ENCODE peak calls at places on chromosomes 13 and 19, in five cellular contexts. One of them, this sample, is unnamed.

GRCh38 chr19:33241530-33242101 is 16.0 kb upstream of the SLC7A10 start:
- DNase-seq in CD8-positive, alpha-beta T cell: no peak
- DNase-seq in psoas muscle: no peak
- DNase-seq in mammary epithelial cell: peak; percentile 46
- DNase-seq in uterus: peak; percentile 28
- DNase-seq in this sample: peak; percentile 73

GRCh38 chr19:56252699-56253422 is 19.7 kb upstream of the EDDM13 start:
- DNase-seq in uterus: peak; percentile 37
- DNase-seq in psoas muscle: peak; percentile 56
- DNase-seq in mammary epithelial cell: peak; percentile 65
- DNase-seq in CD8-positive, alpha-beta T cell: peak; percentile 43
- DNase-seq in this sample: peak; percentile 90

GRCh38 chr13:30978981-30979956 is 46.8 kb downstream of the TEX26 start:
- DNase-seq in uterus: no peak
- DNase-seq in mammary epithelial cell: no peak
- DNase-seq in CD8-positive, alpha-beta T cell: no peak
- DNase-seq in psoas muscle: no peak
- DNase-seq in this sample: peak; percentile 62

GRCh38 chr13:49214917-49215376 is 5.2 kb upstream of the MLNR start:
- DNase-seq in psoas muscle: peak; percentile 21
- DNase-seq in uterus: no peak
- DNase-seq in CD8-positive, alpha-beta T cell: no peak
- DNase-seq in mammary epithelial cell: no peak
- DNase-seq in this sample: no peak

GRCh38 chr19:6800991-6801396 is 28.5 kb downstream of the VAV1 start:
- DNase-seq in psoas muscle: no peak
- DNase-seq in uterus: no peak
- DNase-seq in CD8-positive, alpha-beta T cell: no peak
- DNase-seq in mammary epithelial cell: peak; percentile 81
- DNase-seq in this sample: no peak

GRCh38 chr19:50008532-50008931 is 16.6 kb downstream of the VRK3 start:
- DNase-seq in CD8-positive, alpha-beta T cell: no peak
- DNase-seq in mammary epithelial cell: no peak
- DNase-seq in uterus: no peak
- DNase-seq in psoas muscle: no peak
- DNase-seq in this sample: no peak

GRCh38 chr13:30870049-30870884 is 35.8 kb upstream of the MEDAG start:
- DNase-seq in mammary epithelial cell: peak; percentile 86
- DNase-seq in CD8-positive, alpha-beta T cell: no peak
- DNase-seq in uterus: peak; percentile 84
- DNase-seq in psoas muscle: peak; percentile 91
- DNase-seq in this sample: peak; percentile 90

GRCh38 chr19:12828494-12828893 is 5.9 kb downstream of the RTBDN start:
- DNase-seq in uterus: no peak
- DNase-seq in CD8-positive, alpha-beta T cell: no peak
- DNase-seq in psoas muscle: no peak
- DNase-seq in mammary epithelial cell: no peak
- DNase-seq in this sample: no peak

GRCh38 chr19:6362024-6362344 is 653 bp downstream of the CLPP start:
- DNase-seq in mammary epithelial cell: no peak
- DNase-seq in CD8-positive, alpha-beta T cell: no peak
- DNase-seq in uterus: peak; percentile 42
- DNase-seq in psoas muscle: no peak
- DNase-seq in this sample: no peak

GRCh38 chr13:41848435-41849255 is 112.3 kb downstream of the VWA8 start:
- DNase-seq in psoas muscle: no peak
- DNase-seq in CD8-positive, alpha-beta T cell: no peak
- DNase-seq in uterus: no peak
- DNase-seq in mammary epithelial cell: peak; percentile 9
- DNase-seq in this sample: no peak

GRCh38 chr13:59946924-59947323 is 216.8 kb downstream of the DIAPH3 start:
- DNase-seq in uterus: no peak
- DNase-seq in mammary epithelial cell: no peak
- DNase-seq in CD8-positive, alpha-beta T cell: no peak
- DNase-seq in psoas muscle: no peak
- DNase-seq in this sample: no peak

GRCh38 chr13:101612736-101613135 is 160.3 kb downstream of the ITGBL1 start:
- DNase-seq in psoas muscle: no peak
- DNase-seq in mammary epithelial cell: no peak
- DNase-seq in uterus: no peak
- DNase-seq in CD8-positive, alpha-beta T cell: no peak
- DNase-seq in this sample: no peak

GRCh38 chr19:10321874-10322835 is 6.3 kb upstream of the FDX2 start:
- DNase-seq in psoas muscle: no peak
- DNase-seq in mammary epithelial cell: no peak
- DNase-seq in uterus: no peak
- DNase-seq in CD8-positive, alpha-beta T cell: no peak
- DNase-seq in this sample: no peak
- H3K27ac ChIP-seq in psoas muscle: no peak overlapping the region
- H3K27ac ChIP-seq in mammary epithelial cell: no peak overlapping the region
- H3K27ac ChIP-seq in uterus: no peak overlapping the region
- H3K27ac ChIP-seq in CD8-positive, alpha-beta T cell: no peak overlapping the region
- H3K27ac ChIP-seq in this sample: no peak overlapping the region

GRCh38 chr19:52094526-52094925 is 1.0 kb downstream of the ZNF841 start:
- DNase-seq in psoas muscle: no peak
- DNase-seq in mammary epithelial cell: no peak
- DNase-seq in CD8-positive, alpha-beta T cell: no peak
- DNase-seq in uterus: no peak
- DNase-seq in this sample: no peak
- H3K4me3 ChIP-seq in psoas muscle: peak overlapping the region; percentile 98
- H3K4me3 ChIP-seq in mammary epithelial cell: peak overlapping the region; percentile 77
- H3K4me3 ChIP-seq in CD8-positive, alpha-beta T cell: peak overlapping the region; percentile 99
- H3K4me3 ChIP-seq in uterus: peak overlapping the region; percentile 80
- H3K4me3 ChIP-seq in this sample: peak overlapping the region; percentile 99

GRCh38 chr13:69935043-69935442 is 172.6 kb upstream of the ATXN8OS start:
- DNase-seq in CD8-positive, alpha-beta T cell: no peak
- DNase-seq in uterus: no peak
- DNase-seq in psoas muscle: no peak
- DNase-seq in mammary epithelial cell: peak; percentile 1
- DNase-seq in this sample: no peak
- TF ChIP-seq CTCF in CD8-positive, alpha-beta T cell: no peak
- TF ChIP-seq CTCF in uterus: no peak
- TF ChIP-seq CTCF in psoas muscle: no peak
- TF ChIP-seq CTCF in mammary epithelial cell: peak; percentile 62
- TF ChIP-seq CTCF in this sample: no peak

DNA sequence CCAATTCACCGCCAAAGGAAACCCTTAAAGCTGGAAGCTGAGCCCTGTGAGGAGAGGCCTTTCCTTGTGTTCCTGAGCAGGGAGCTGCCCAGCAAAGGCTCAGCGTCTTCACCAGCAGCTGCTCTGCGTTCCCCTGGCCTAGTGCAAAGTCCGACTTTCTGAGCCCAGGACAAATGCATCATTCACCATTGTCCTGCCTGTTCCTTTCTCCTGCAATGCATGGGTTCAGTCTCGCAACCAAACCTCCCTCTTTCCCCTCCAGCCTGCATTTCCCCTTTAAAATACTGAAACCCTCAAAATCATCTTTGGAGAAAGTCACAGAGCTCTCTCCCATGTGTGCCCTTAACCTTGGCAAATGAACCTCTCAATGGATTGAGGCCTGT is 12.9 kb upstream of the TMEM255B start:
- DNase-seq in psoas muscle: no peak
- DNase-seq in mammary epithelial cell: no peak
- DNase-seq in uterus: no peak
- DNase-seq in CD8-positive, alpha-beta T cell: no peak
- DNase-seq in this sample: peak; percentile 41
- H3K27ac ChIP-seq in psoas muscle: no peak overlapping the region
- H3K27ac ChIP-seq in mammary epithelial cell: no peak overlapping the region
- H3K27ac ChIP-seq in uterus: no peak overlapping the region
- H3K27ac ChIP-seq in CD8-positive, alpha-beta T cell: no peak overlapping the region
- H3K27ac ChIP-seq in this sample: no peak overlapping the region

GRCh38 chr13:109140054-109140776 is 510.8 kb downstream of the MYO16 start:
- DNase-seq in mammary epithelial cell: no peak
- DNase-seq in uterus: no peak
- DNase-seq in psoas muscle: no peak
- DNase-seq in CD8-positive, alpha-beta T cell: no peak
- DNase-seq in this sample: no peak
- H3K4me3 ChIP-seq in mammary epithelial cell: no peak overlapping the region
- H3K4me3 ChIP-seq in uterus: no peak overlapping the region
- H3K4me3 ChIP-seq in psoas muscle: peak overlapping the region; percentile 46
- H3K4me3 ChIP-seq in CD8-positive, alpha-beta T cell: no peak overlapping the region
- H3K4me3 ChIP-seq in this sample: no peak overlapping the region

DNA sequence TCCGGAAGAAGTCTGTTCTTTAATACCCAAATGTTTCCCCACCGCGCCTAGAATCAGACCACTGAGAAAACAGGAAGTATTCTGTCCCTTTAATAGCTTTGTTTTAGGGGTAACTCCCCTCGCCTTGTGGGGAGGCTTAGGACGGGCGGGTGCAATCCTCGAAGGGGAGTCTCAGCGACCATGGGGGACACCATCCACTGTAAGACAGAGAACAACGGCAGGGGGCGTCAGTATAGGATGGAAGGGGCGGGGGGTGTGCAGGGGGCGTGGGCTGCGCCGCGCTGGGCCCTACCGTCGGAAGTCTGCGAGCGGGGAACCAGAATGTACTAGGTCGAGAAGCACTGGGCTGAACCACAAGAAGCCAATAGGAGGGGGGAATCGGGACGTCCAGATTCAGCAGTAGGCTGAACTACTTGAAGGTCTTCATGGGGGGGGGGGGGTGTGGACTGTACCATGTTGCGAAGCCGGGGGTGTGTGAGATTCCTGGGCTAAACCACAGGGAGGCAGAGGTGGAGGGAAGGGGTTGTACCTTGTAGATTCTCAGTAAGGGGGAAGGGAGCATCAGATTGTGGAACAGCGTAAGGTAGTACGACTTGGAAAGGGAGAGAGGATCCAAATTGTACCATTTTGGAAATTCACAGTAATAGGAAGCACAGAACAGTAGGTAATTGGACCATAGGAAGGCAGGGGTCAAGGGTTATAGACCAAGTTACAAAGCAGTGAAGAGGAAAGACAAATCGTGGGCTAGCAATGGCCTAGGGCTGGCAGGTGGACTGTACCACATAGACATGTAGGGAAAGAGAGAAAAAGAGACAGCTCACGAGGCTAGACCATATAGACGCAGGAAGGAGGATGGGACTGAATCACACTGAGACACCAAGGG is 1.0 kb upstream of the DBP start:
- DNase-seq in CD8-positive, alpha-beta T cell: peak; percentile 75
- DNase-seq in uterus: peak; percentile 92
- DNase-seq in psoas muscle: peak; percentile 81
- DNase-seq in mammary epithelial cell: peak; percentile 76
- DNase-seq in this sample: peak; percentile 95
- TF ChIP-seq CTCF in CD8-positive, alpha-beta T cell: no peak
- TF ChIP-seq CTCF in uterus: no peak
- TF ChIP-seq CTCF in psoas muscle: no peak
- TF ChIP-seq CTCF in mammary epithelial cell: no peak
- TF ChIP-seq CTCF in this sample: no peak

GRCh38 chr13:52785721-52786120 is 46.1 kb upstream of the CNMD start:
- DNase-seq in mammary epithelial cell: no peak
- DNase-seq in psoas muscle: no peak
- DNase-seq in uterus: no peak
- DNase-seq in CD8-positive, alpha-beta T cell: no peak
- DNase-seq in this sample: no peak

GRCh38 chr13:52788011-52788410 is 48.4 kb upstream of the CNMD start:
- DNase-seq in psoas muscle: no peak
- DNase-seq in CD8-positive, alpha-beta T cell: no peak
- DNase-seq in uterus: no peak
- DNase-seq in mammary epithelial cell: no peak
- DNase-seq in this sample: no peak

GRCh38 chr13:52786747-52787146 is 47.1 kb upstream of the CNMD start:
- DNase-seq in uterus: no peak
- DNase-seq in mammary epithelial cell: peak; percentile 73
- DNase-seq in CD8-positive, alpha-beta T cell: no peak
- DNase-seq in psoas muscle: no peak
- DNase-seq in this sample: no peak

GRCh38 chr13:52784591-52785340 is 45.1 kb upstream of the CNMD start:
- DNase-seq in psoas muscle: no peak
- DNase-seq in mammary epithelial cell: no peak
- DNase-seq in uterus: no peak
- DNase-seq in CD8-positive, alpha-beta T cell: no peak
- DNase-seq in this sample: no peak

DNA sequence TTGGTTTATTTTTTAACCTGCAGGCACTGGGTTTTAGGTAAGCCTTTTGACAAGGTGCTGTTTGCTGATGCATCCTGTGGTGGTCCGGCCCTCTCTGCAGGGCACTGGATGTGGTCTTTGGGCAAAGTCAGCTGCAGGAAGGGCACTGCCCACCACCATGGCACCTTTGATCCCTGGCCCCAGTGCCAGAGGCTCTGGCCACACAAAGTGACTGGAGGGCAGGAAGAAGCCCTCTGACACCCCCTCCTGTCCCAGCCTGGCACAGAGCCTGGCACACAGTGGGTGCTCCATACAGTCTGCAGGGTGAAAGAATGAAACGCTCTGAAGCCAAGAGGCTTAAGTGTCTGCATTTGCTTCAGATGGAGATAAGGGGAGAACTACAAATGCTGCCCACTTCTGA is 47.6 kb upstream of the CNMD start:
- DNase-seq in uterus: no peak
- DNase-seq in CD8-positive, alpha-beta T cell: no peak
- DNase-seq in mammary epithelial cell: no peak
- DNase-seq in psoas muscle: no peak
- DNase-seq in this sample: no peak
- H3K27ac ChIP-seq in uterus: no peak overlapping the region
- H3K27ac ChIP-seq in CD8-positive, alpha-beta T cell: no peak overlapping the region
- H3K27ac ChIP-seq in mammary epithelial cell: no peak overlapping the region
- H3K27ac ChIP-seq in psoas muscle: no peak overlapping the region
- H3K27ac ChIP-seq in this sample: no peak overlapping the region